ENCODE peak calls at places on chromosomes 1 and 21, in four cellular contexts. E, A, Q and N are unnamed samples.
A peak's percentile ranks its signal among the peaks of the same experiment; 100 is the strongest.

GRCh38 chr1:41629136-41629535 is 144.7 kb upstream of the EDN2 start:
- DNase-seq in E (no peak), Q (no peak), A (no peak), N (no peak)

GRCh38 chr1:156496211-156496761 is 4.3 kb downstream of the MEF2D start:
- DNase-seq in A (no peak), Q (no peak), E (no peak), N (peak; percentile 35)

GRCh38 chr1:41483960-41484844 is at the start of gene EDN2:
- DNase-seq in E (peak; percentile 66), Q (no peak), A (peak; percentile 52), N (no peak)

GRCh38 chr1:23601104-23601967 is 42.0 kb upstream of the ID3 start:
- DNase-seq in E (no peak), Q (no peak), A (no peak), N (no peak)

GRCh38 chr1:200922406-200922805 is 27.7 kb downstream of the INAVA start:
- DNase-seq in A (no peak), Q (no peak), E (no peak), N (no peak)

GRCh38 chr1:17615959-17616358 is 76.5 kb downstream of the ARHGEF10L start:
- DNase-seq in E (no peak), A (no peak), Q (no peak), N (no peak)

GRCh38 chr1:186681136-186681535 is 913 bp upstream of the PTGS2 start:
- DNase-seq in E (no peak), Q (no peak), A (peak; percentile 5), N (peak; percentile 58)

GRCh38 chr1:119061700-119062099 is 73.6 kb upstream of the TBX15 start:
- DNase-seq in A (no peak), E (no peak), Q (no peak), N (no peak)

GRCh38 chr1:7985851-7986612 is 24.5 kb downstream of the PARK7 start:
- DNase-seq in E (no peak), A (no peak), Q (no peak), N (no peak)

GRCh38 chr1:183137782-183138181 is 48.3 kb upstream of the LAMC2 start:
- DNase-seq in E (no peak), A (no peak), Q (no peak), N (peak; percentile 53)

GRCh38 chr1:207405814-207406213 is 48.3 kb upstream of the CR2 start:
- DNase-seq in A (no peak), E (no peak), Q (no peak), N (no peak)

GRCh38 chr1:33455537-33456301 is 16.7 kb upstream of the ZSCAN20 start:
- DNase-seq in E (peak; percentile 74), A (peak; percentile 82), Q (peak; percentile 46), N (peak; percentile 83)

GRCh38 chr1:207848234-207848633 is 62.7 kb downstream of the CD34 start:
- DNase-seq in A (no peak), Q (no peak), E (peak; percentile 95), N (peak; percentile 32)

GRCh38 chr1:3337798-3338724 is 116.4 kb upstream of the ARHGEF16 start:
- DNase-seq in A (no peak), E (no peak), Q (no peak), N (no peak)

GRCh38 chr1:68456207-68456606 is 6.5 kb upstream of the RPE65 start:
- DNase-seq in A (no peak), E (no peak), Q (no peak), N (no peak)

GRCh38 chr21:21860888-21861287 is 862.7 kb downstream of the NCAM2 start:
- DNase-seq in Q (no peak), A (peak; percentile 11), E (no peak), N (peak; percentile 19)

GRCh38 chr1:192747942-192748341 is 60.9 kb upstream of the RGS2 start:
- DNase-seq in Q (no peak), A (no peak), E (peak; percentile 39), N (no peak)

GRCh38 chr21:45528981-45529784 is 13.1 kb downstream of the SLC19A1 start:
- DNase-seq in E (no peak), A (no peak), Q (no peak), N (no peak)

GRCh38 chr1:235052067-235053008 is 76.3 kb downstream of the TOMM20 start:
- DNase-seq in A (no peak), Q (no peak), E (no peak), N (no peak)

GRCh38 chr1:167638064-167638463 is 8.0 kb downstream of the RCSD1 start:
- DNase-seq in A (no peak), E (peak; percentile 20), Q (no peak), N (no peak)
- H3K4me1 ChIP-seq in A (peaks cover 2% of the 10 kb centered on the region), E (peaks cover 8% of the 10 kb centered on the region), Q (peaks cover 12% of the 10 kb centered on the region), N (peaks cover 3% of the 10 kb centered on the region)

GRCh38 chr1:92538048-92538412 is 51.3 kb upstream of the GFI1 start:
- DNase-seq in Q (no peak), A (no peak), E (no peak), N (no peak)
- H3K9ac ChIP-seq in Q (no peak overlapping the region), A (no peak overlapping the region), E (no peak overlapping the region), N (no peak overlapping the region)

GRCh38 chr1:162070825-162071224 is 1.3 kb downstream of the NOS1AP start:
- DNase-seq in Q (no peak), A (peak; percentile 78), E (peak; percentile 2), N (no peak)
- H3K4me3 ChIP-seq in Q (peak overlapping the region; percentile 97), A (peak overlapping the region; percentile 65), E (peak overlapping the region; percentile 26), N (no peak overlapping the region)

DNA sequence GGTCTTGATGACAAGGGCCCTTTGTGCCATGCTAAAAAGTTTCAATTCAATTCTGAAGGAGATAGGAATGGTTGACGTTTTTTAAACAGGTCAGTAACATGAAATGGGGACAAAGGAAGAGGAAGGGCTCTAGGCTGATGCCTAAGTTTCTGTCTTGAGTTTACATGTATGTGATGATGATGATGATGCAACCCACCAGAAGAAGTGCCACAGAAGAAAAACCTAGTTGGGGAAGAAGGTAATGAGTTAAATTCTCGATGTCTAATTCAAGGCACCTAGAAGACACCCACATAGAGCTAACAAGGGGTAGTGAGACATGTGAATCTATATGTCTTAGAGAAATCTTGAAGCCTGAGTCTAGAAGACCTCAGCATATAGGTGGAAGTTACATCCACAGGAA is 44.4 kb upstream of the ATP1A1 start:
- DNase-seq in E (no peak), A (no peak), Q (no peak), N (no peak)
- H3K4me1 ChIP-seq in E (no peaks in the 10 kb centered on the region), A (no peaks in the 10 kb centered on the region), Q (no peaks in the 10 kb centered on the region), N (peaks cover 4% of the 10 kb centered on the region)

GRCh38 chr1:27526569-27527222 is 36.7 kb upstream of the WASF2 start:
- DNase-seq in E (peak; percentile 55), Q (no peak), A (no peak), N (no peak)

GRCh38 chr1:27525296-27526271 is 35.6 kb upstream of the WASF2 start:
- DNase-seq in E (peak; percentile 69), Q (no peak), A (peak; percentile 78), N (peak; percentile 76)

GRCh38 chr1:27527857-27528700 is 38.1 kb upstream of the WASF2 start:
- DNase-seq in A (peak; percentile 59), Q (peak; percentile 52), E (peak; percentile 87), N (no peak)

GRCh38 chr1:27528701-27529637 is 39.0 kb upstream of the WASF2 start:
- DNase-seq in E (peak; percentile 56), A (peak; percentile 64), Q (no peak), N (peak; percentile 54)

GRCh38 chr1:27527223-27527856 is 37.4 kb upstream of the WASF2 start:
- DNase-seq in E (no peak), A (peak; percentile 97), Q (peak; percentile 59), N (no peak)
- H3K9ac ChIP-seq in E (peak overlapping the region; percentile 82), A (peak overlapping the region; percentile 63), Q (peak overlapping the region; percentile 70), N (peak overlapping the region; percentile 43)

GRCh38 chr1:47416319-47417128 is 439 bp downstream of the FOXE3 start:
- DNase-seq in A (no peak), E (no peak), Q (peak; percentile 21), N (peak; percentile 34)
- H3K4me3 ChIP-seq in A (no peak overlapping the region), E (no peak overlapping the region), Q (peak overlapping the region; percentile 27), N (peak overlapping the region; percentile 65)

GRCh38 chr1:184416921-184417320 is 30.1 kb downstream of the C1orf21 start:
- DNase-seq in E (peak; percentile 69), A (no peak), Q (no peak), N (no peak)
- H3K4me1 ChIP-seq in E (peaks cover 53% of the 10 kb centered on the region), A (no peaks in the 10 kb centered on the region), Q (peaks cover 8% of the 10 kb centered on the region), N (peaks cover 27% of the 10 kb centered on the region)

GRCh38 chr1:9891207-9891606 is 18.9 kb downstream of the CTNNBIP1 start:
- DNase-seq in E (peak; percentile 80), A (no peak), Q (no peak), N (no peak)

GRCh38 chr1:9890224-9890731 is 19.8 kb downstream of the CTNNBIP1 start:
- DNase-seq in E (peak; percentile 96), A (peak; percentile 50), Q (no peak), N (peak; percentile 79)

GRCh38 chr1:9887070-9887469 is 23.0 kb downstream of the CTNNBIP1 start:
- DNase-seq in E (no peak), A (no peak), Q (no peak), N (no peak)

GRCh38 chr1:9889411-9889810 is 20.7 kb downstream of the CTNNBIP1 start:
- DNase-seq in Q (no peak), E (no peak), A (no peak), N (no peak)

DNA sequence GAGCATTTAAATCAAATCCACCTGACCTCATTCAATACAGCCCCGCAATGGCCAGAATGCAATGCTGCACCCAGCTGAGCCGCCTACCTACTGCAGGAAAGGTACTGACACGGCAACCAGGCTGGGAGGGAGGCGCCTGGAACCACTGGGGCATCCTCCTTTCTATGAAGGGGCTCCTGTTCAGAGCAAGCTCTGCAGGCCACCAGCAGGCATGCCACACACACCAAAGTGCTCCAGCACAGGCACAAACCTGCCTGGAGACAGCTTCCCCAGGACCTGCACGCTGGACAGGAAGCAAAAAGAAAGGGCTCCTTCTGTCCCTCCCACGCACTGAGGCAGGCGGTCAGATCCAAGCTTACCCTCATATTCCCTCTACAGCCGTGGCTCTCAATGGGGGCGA is 21.2 kb downstream of the CTNNBIP1 start:
- DNase-seq in E (peak; percentile 51), Q (no peak), A (no peak), N (no peak)
- H3K9ac ChIP-seq in E (no peak overlapping the region), Q (peak overlapping the region; percentile 2), A (no peak overlapping the region), N (no peak overlapping the region)

DNA sequence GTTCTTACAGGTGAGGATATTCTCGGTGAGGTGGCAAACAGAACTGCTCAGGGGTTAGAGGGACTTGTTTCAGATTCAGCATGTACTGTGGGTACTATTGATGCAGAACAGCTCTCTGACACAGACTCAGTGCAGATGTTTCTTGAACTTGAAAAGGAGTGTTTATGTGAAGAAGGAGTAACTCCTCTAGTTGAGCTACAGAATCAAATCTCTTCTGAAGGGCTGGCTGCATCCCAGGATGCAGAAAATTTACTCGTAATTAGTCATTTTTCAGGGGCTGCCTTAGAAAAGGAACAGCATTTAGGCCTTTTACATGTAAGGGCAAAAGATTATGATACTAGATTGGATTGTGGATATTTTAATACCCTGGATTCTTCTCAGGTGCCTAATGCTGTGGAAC is 79.9 kb upstream of the BMP8A start:
- DNase-seq in E (no peak), Q (no peak), A (no peak), N (peak; percentile 42)
- H3K4me3 ChIP-seq in E (peak overlapping the region; percentile 9), Q (no peak overlapping the region), A (peak overlapping the region; percentile 83), N (peak overlapping the region; percentile 85)